ENCODE peak calls at places on chromosomes 4 and X, in five cellular contexts. K is GM23338, H is neural crest cell, Z is A549, W is uterus. G is an unnamed sample.

GRCh38 chr4:56305390-56305789 is 81.9 kb downstream of the AASDH start:
- DNase-seq in K (no peak), H (no peak), Z (no peak), W (no peak), G (no peak)

GRCh38 chr4:84994280-84994679 is 27.8 kb upstream of the WDFY3 start:
- DNase-seq in K (peak), H (no peak), Z (no peak), W (no peak), G (no peak)

GRCh38 chr4:128574706-128575105 is 234.8 kb upstream of the JADE1 start:
- DNase-seq in K (peak), H (peak), Z (peak), W (peak), G (no peak)

GRCh38 chrX:155613927-155614559 is 1.3 kb upstream of the TMLHE start:
- DNase-seq in K (no peak), H (no peak), Z (no peak), W (no peak), G (no peak)

GRCh38 chr4:78720994-78721677 is 55.0 kb upstream of the BMP2K start:
- DNase-seq in K (no peak), H (no peak), Z (no peak), W (peak), G (no peak)

GRCh38 chr4:21596521-21596920 is 352.1 kb downstream of the KCNIP4 start:
- DNase-seq in K (peak), H (no peak), Z (no peak), W (no peak), G (no peak)

GRCh38 chrX:40402771-40403533 is 177.8 kb upstream of the ATP6AP2 start:
- DNase-seq in K (no peak), H (no peak), Z (peak), W (peak), G (no peak)

GRCh38 chrX:123990169-123990568 is 28.7 kb downstream of the STAG2 start:
- DNase-seq in K (no peak), H (no peak), Z (no peak), W (no peak), G (no peak)

DNA sequence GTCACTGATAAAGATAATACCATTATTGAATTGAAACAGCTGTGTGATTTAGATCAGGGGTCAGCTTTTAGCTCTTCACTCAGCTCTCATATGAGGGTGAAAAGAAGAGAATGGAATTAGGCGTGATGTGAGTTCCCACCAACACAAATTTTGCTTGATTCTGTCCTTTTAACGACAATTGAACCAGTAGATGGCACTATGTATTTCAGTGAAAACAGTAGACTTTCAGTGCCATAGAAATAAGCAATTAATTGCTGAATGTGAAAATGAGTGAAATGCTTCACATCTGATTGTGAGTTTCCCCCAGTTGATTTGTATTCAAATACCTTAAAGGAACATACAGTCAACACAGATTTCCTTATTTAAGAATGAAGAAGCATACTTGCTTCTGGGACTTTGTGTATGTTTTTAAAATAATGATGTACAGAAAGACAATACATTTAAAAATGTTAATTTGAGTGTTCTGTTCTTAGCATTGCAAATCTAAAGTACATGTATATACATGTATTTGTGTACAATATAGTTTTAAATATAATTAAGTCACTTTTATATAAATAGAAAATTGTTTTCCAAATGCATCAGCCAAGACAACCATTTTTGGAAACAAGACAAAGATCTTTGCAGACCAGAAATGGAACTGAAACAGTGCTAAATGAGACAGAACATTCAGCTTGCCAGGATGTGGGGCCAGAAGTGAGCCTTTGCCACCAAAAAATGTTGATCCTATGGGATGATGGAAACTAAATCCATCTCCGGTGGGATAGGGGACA is 178.8 kb downstream of the SNCA start:
- DNase-seq in K (peak), H (no peak), Z (no peak), W (no peak), G (no peak)
- TF ChIP-seq CTCF in K (peak), H (peak), Z (peak), W (peak), G (peak)

GRCh38 chr4:83905952-83906351 is 370.0 kb downstream of the GPAT3 start:
- DNase-seq in K (peak), H (peak), Z (peak), W (no peak), G (no peak)
- TF ChIP-seq CTCF in K (peak), H (peak), Z (no peak), W (no peak), G (peak)

GRCh38 chr4:15963001-15963451 is at the start of gene FGFBP2:
- DNase-seq in K (peak), H (peak), Z (peak), W (no peak), G (peak)

GRCh38 chr4:15965325-15965724 is 2.4 kb upstream of the FGFBP2 start:
- DNase-seq in K (no peak), H (no peak), Z (no peak), W (no peak), G (no peak)

GRCh38 chr4:15961778-15962510 is 1.0 kb downstream of the FGFBP2 start:
- DNase-seq in K (no peak), H (no peak), Z (no peak), W (no peak), G (no peak)

GRCh38 chr4:15963568-15963967 is 593 bp upstream of the FGFBP2 start:
- DNase-seq in K (no peak), H (no peak), Z (no peak), W (no peak), G (no peak)

DNA sequence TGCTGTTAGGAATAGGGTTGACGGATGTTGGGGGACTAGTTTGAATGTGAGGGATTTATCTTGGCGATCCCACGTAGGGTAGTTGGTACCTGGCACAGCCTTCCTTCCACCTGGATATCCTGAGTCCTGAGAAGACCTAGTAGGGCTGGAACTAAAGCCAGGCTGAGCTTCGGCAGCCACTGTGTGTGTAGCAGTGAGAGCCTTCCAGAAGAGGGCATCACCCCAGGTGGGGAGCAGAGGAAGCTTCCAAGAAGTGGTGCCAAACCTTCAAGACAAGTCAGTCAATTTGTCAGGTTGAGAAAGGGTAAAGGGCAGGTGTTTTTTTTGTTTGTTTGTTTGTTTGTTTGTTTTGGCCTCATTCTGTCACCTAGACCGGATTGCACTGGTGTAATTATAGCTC is 1.2 kb upstream of the FGFBP2 start:
- DNase-seq in K (peak), H (no peak), Z (no peak), W (no peak), G (no peak)
- TF ChIP-seq CTCF in K (peak), H (no peak), Z (peak), W (no peak), G (peak)

GRCh38 chr4:131427000-131427399 is 1722.1 kb upstream of the PCDH10 start:
- DNase-seq in K (peak), H (no peak), Z (no peak), W (no peak), G (no peak)

GRCh38 chr4:131426023-131426758 is 1722.9 kb upstream of the PCDH10 start:
- DNase-seq in K (no peak), H (no peak), Z (no peak), W (no peak), G (no peak)

DNA sequence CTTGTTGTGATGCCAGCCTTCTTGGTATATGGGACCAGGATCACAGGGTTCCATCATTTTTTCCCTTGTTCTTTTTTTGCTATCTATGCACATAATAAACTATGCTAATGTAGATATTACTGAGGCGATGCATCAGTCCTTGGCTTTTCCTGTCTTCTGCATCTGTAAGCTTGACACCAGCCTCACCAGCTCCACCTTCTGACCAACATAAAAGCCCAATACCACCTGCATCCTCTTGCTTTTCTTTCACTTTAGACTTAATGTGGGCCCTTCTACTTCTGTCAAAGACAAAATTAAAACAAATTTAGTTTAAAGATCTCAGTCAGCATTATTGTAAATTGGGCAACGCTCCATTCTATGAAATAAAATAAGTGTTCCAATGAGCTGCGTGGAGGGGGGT is 1718.8 kb upstream of the PCDH10 start:
- DNase-seq in K (peak), H (no peak), Z (peak), W (no peak), G (no peak)
- TF ChIP-seq CTCF in K (peak), H (no peak), Z (no peak), W (no peak), G (peak)

GRCh38 chr4:6680372-6681034 is 13.2 kb upstream of the S100P start:
- DNase-seq in K (peak), H (no peak), Z (no peak), W (no peak), G (no peak)
- TF ChIP-seq CTCF in K (peak), H (peak), Z (no peak), W (no peak), G (no peak)

DNA sequence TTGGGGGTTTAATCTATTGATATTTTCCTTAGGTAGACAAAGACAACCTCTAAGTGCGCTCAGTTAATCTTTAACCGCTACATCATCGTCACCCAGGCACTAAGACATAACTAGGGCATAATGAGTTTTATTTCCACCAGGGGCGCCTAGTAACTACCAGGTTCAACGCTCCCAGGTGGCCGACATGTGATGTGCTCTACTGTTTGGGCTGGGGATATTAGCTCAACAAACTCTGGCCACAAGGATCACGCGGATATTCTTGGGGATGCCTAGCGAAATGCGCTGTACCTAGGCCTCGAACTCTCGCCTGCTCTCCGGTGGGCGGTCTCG is 915 bp upstream of the RAB33B start:
- DNase-seq in K (peak), H (no peak), Z (peak), W (no peak), G (no peak)
- TF ChIP-seq CTCF in K (peak), H (peak), Z (no peak), W (no peak), G (peak)

GRCh38 chr4:26319467-26320158 is 1.2 kb upstream of the RBPJ start:
- DNase-seq in K (peak), H (peak), Z (peak), W (peak), G (peak)
- TF ChIP-seq CTCF in K (peak), H (no peak), Z (no peak), W (peak), G (no peak)

GRCh38 chrX:129790146-129790545 is 10.4 kb downstream of the SASH3 start:
- DNase-seq in K (no peak), H (no peak), Z (no peak), W (no peak), G (no peak)
- TF ChIP-seq CTCF in K (peak), H (no peak), Z (no peak), W (no peak), G (no peak)